ENCODE peak calls at places on chromosomes 5 and 9, in six cellular contexts. X is K562, E is ovary, L is HepG2, D is A549, I is tibial nerve. Y is an unnamed sample.

GRCh38 chr9:130189840-130190239 is 17.6 kb downstream of the NCS1 start:
- DNase-seq in X (no peak), E (no peak), L (no peak), D (no peak), I (no peak), Y (no peak)

GRCh38 chr5:181024245-181025029 is 15.6 kb upstream of the BTNL9 start:
- DNase-seq in X (no peak), E (no peak), L (no peak), D (no peak), I (no peak), Y (no peak)

GRCh38 chr5:75886706-75887105 is 169.5 kb upstream of the POC5 start:
- DNase-seq in X (no peak), E (no peak), L (no peak), D (no peak), I (no peak), Y (no peak)

GRCh38 chr5:139696167-139696893 is 48.2 kb downstream of the CXXC5 start:
- DNase-seq in X (peak; percentile 58), E (no peak), L (no peak), D (no peak), I (no peak), Y (no peak)

GRCh38 chr9:124684140-124684539 is 87.0 kb downstream of the NR6A1 start:
- DNase-seq in X (no peak), E (no peak), L (no peak), D (no peak), I (no peak), Y (no peak)

GRCh38 chr5:110757118-110757729 is 18.4 kb downstream of the SLC25A46 start:
- DNase-seq in X (peak; percentile 21), E (no peak), L (peak; percentile 38), D (no peak), I (peak; percentile 55), Y (no peak)

GRCh38 chr9:137965177-137965795 is 87.7 kb downstream of the CACNA1B start:
- DNase-seq in X (no peak), E (no peak), L (no peak), D (no peak), I (no peak), Y (no peak)

GRCh38 chr9:69674741-69675438 is 2.7 kb upstream of the APBA1 start:
- DNase-seq in X (no peak), E (no peak), L (no peak), D (no peak), I (no peak), Y (no peak)

GRCh38 chr9:103902263-103902662 is 191.8 kb upstream of the SMC2 start:
- DNase-seq in X (no peak), E (no peak), L (no peak), D (no peak), I (no peak), Y (no peak)

GRCh38 chr5:17224858-17225436 is 7.5 kb downstream of the BASP1 start:
- DNase-seq in X (no peak), E (no peak), L (no peak), D (no peak), I (no peak), Y (no peak)
- H3K27ac ChIP-seq in X (no peak overlapping the region), E (no peak overlapping the region), L (no peak overlapping the region), D (peak overlapping the region; percentile 68), I (no peak overlapping the region), Y (no peak overlapping the region)

GRCh38 chr5:119282628-119283027 is 73.2 kb upstream of the TNFAIP8 start:
- DNase-seq in X (no peak), E (no peak), L (no peak), D (no peak), I (no peak), Y (no peak)
- TF ChIP-seq EP300 in X (no peak), E (no peak), L (no peak), D (no peak), I (no peak), Y (no peak)

GRCh38 chr9:131697097-131697496 is 42.8 kb downstream of the RAPGEF1 start:
- DNase-seq in X (no peak), E (peak; percentile 75), L (no peak), D (no peak), I (no peak), Y (no peak)
- H3K27ac ChIP-seq in X (no peak overlapping the region), E (no peak overlapping the region), L (no peak overlapping the region), D (no peak overlapping the region), I (peak overlapping the region; percentile 64), Y (peak overlapping the region; percentile 56)

GRCh38 chr5:170755679-170756456 is 27.7 kb upstream of the GABRP start:
- DNase-seq in X (no peak), E (no peak), L (no peak), D (no peak), I (no peak), Y (no peak)
- TF ChIP-seq EP300 in X (no peak), E (no peak), L (no peak), D (no peak), I (no peak), Y (no peak)

Y was measured in esophagus muscularis mucosa.